ENCODE peak calls at places on chromosomes 2 and 18, in eight cellular contexts. Y, U, A, T, C, P, V and Z are unnamed samples. For H3K36me3, the result is how much of the 10 kb centered on the place peaks cover.

GRCh38 chr2:142180820-142181533 is 50.2 kb upstream of the LRP1B start:
- DNase-seq in Y (peak), U (peak), A (no peak), T (peak), C (peak), P (no peak), V (no peak), Z (no peak)

GRCh38 chr2:95287806-95288205 is 9.3 kb upstream of the KCNIP3 start:
- DNase-seq in Y (no peak), U (no peak), A (no peak), T (no peak), C (no peak), P (no peak), V (no peak), Z (no peak)

GRCh38 chr2:231680992-231681852 is 27.1 kb upstream of the PTMA start:
- DNase-seq in Y (peak), U (peak), A (peak), T (peak), C (peak), P (peak), V (peak), Z (peak)

GRCh38 chr2:105621038-105621437 is 123.7 kb upstream of the NCK2 start:
- DNase-seq in Y (no peak), U (no peak), A (no peak), T (no peak), C (no peak), P (no peak), V (no peak), Z (peak)

GRCh38 chr18:6569813-6570212 is 155.1 kb upstream of the L3MBTL4 start:
- DNase-seq in Y (no peak), U (no peak), A (no peak), T (no peak), C (no peak), P (no peak), V (no peak), Z (no peak)

GRCh38 chr2:54065411-54065810 is 50.0 kb upstream of the ACYP2 start:
- DNase-seq in Y (no peak), U (no peak), A (no peak), T (peak), C (peak), P (no peak), V (no peak), Z (no peak)

GRCh38 chr2:191631754-191632153 is 46.2 kb upstream of the NABP1 start:
- DNase-seq in Y (no peak), U (no peak), A (no peak), T (peak), C (peak), P (no peak), V (no peak), Z (peak)

GRCh38 chr2:105052773-105053172 is 14.9 kb downstream of the MRPS9 start:
- DNase-seq in Y (peak), U (no peak), A (no peak), T (no peak), C (no peak), P (no peak), V (peak), Z (no peak)

GRCh38 chr2:172968061-172968469 is 107.6 kb upstream of the MAP3K20 start:
- DNase-seq in Y (peak), U (no peak), A (peak), T (peak), C (peak), P (peak), V (peak), Z (no peak)

GRCh38 chr2:101820519-101820918 is 123.0 kb downstream of the MAP4K4 start:
- DNase-seq in Y (no peak), U (no peak), A (no peak), T (peak), C (peak), P (no peak), V (no peak), Z (no peak)

GRCh38 chr18:45521777-45522176 is 93.5 kb upstream of the SLC14A2 start:
- DNase-seq in Y (no peak), U (no peak), A (no peak), T (peak), C (peak), P (no peak), V (no peak), Z (no peak)

GRCh38 chr2:48398285-48399135 is 131.4 kb upstream of the STON1 start:
- DNase-seq in Y (no peak), U (peak), A (no peak), T (no peak), C (peak), P (no peak), V (no peak), Z (no peak)

GRCh38 chr2:144516981-144517824 is 2.7 kb downstream of the ZEB2 start:
- DNase-seq in Y (no peak), U (peak), A (peak), T (peak), C (peak), P (peak), V (peak), Z (peak)

GRCh38 chr18:75475228-75475627 is 47.7 kb upstream of the SMIM21 start:
- DNase-seq in Y (no peak), U (no peak), A (no peak), T (peak), C (peak), P (no peak), V (no peak), Z (no peak)

GRCh38 chr18:27847412-27847811 is 329.5 kb downstream of the CDH2 start:
- DNase-seq in Y (no peak), U (no peak), A (no peak), T (no peak), C (no peak), P (no peak), V (no peak), Z (no peak)

GRCh38 chr2:119888673-119889072 is 124.2 kb upstream of the EPB41L5 start:
- DNase-seq in Y (no peak), U (no peak), A (no peak), T (peak), C (peak), P (no peak), V (no peak), Z (no peak)

GRCh38 chr2:99417396-99417795 is 72.4 kb downstream of the REV1 start:
- DNase-seq in Y (no peak), U (no peak), A (no peak), T (no peak), C (no peak), P (no peak), V (no peak), Z (no peak)

GRCh38 chr2:16664809-16665745 is 557 bp downstream of the CYRIA start:
- DNase-seq in Y (peak), U (peak), A (no peak), T (no peak), C (no peak), P (peak), V (no peak), Z (peak)

GRCh38 chr2:120955427-120955826 is 219.8 kb downstream of the GLI2 start:
- DNase-seq in Y (no peak), U (no peak), A (no peak), T (peak), C (peak), P (no peak), V (no peak), Z (no peak)

GRCh38 chr2:30772021-30772705 is 35.1 kb downstream of the CAPN13 start:
- DNase-seq in Y (no peak), U (no peak), A (no peak), T (no peak), C (no peak), P (no peak), V (no peak), Z (no peak)

GRCh38 chr2:99337931-99338580 is 867 bp downstream of the EIF5B start:
- DNase-seq in Y (no peak), U (peak), A (no peak), T (peak), C (peak), P (no peak), V (no peak), Z (no peak)

GRCh38 chr2:204491528-204491927 is 53.7 kb upstream of the PARD3B start:
- DNase-seq in Y (no peak), U (no peak), A (no peak), T (no peak), C (peak), P (no peak), V (no peak), Z (no peak)

GRCh38 chr2:113602869-113603466 is 24.1 kb upstream of the RABL2A start:
- DNase-seq in Y (no peak), U (no peak), A (no peak), T (no peak), C (no peak), P (no peak), V (no peak), Z (no peak)

GRCh38 chr2:163734911-163735691 is 707 bp downstream of the FIGN start:
- DNase-seq in Y (no peak), U (peak), A (no peak), T (peak), C (peak), P (no peak), V (no peak), Z (no peak)

GRCh38 chr2:32522770-32523169 is 105.1 kb upstream of the TTC27 start:
- DNase-seq in Y (no peak), U (no peak), A (no peak), T (peak), C (peak), P (no peak), V (no peak), Z (no peak)

GRCh38 chr18:52341617-52342381 is 1.8 kb downstream of the DCC start:
- DNase-seq in Y (no peak), U (peak), A (no peak), T (no peak), C (peak), P (no peak), V (no peak), Z (no peak)

GRCh38 chr2:227880460-227880859 is 9.0 kb downstream of the DAW1 start:
- DNase-seq in Y (no peak), U (no peak), A (no peak), T (no peak), C (no peak), P (no peak), V (no peak), Z (no peak)

GRCh38 chr2:19187323-19188020 is 171.0 kb downstream of the OSR1 start:
- DNase-seq in Y (no peak), U (no peak), A (no peak), T (peak), C (peak), P (no peak), V (no peak), Z (no peak)

GRCh38 chr2:33129661-33130447 is 183.1 kb downstream of the LTBP1 start:
- DNase-seq in Y (no peak), U (no peak), A (no peak), T (no peak), C (peak), P (no peak), V (no peak), Z (no peak)

GRCh38 chr2:83730258-83730657 is 728.8 kb downstream of the SUCLG1 start:
- DNase-seq in Y (no peak), U (no peak), A (no peak), T (no peak), C (no peak), P (no peak), V (no peak), Z (no peak)

GRCh38 chr2:128986026-128986720 is 667.5 kb upstream of the HS6ST1 start:
- DNase-seq in Y (no peak), U (no peak), A (no peak), T (no peak), C (peak), P (no peak), V (no peak), Z (no peak)

GRCh38 chr2:201580486-201580885 is 62.8 kb downstream of the TMEM237 start:
- DNase-seq in Y (no peak), U (no peak), A (no peak), T (peak), C (peak), P (no peak), V (no peak), Z (no peak)

GRCh38 chr2:169997140-169997887 is 170.1 kb downstream of the UBR3 start:
- DNase-seq in Y (no peak), U (peak), A (no peak), T (no peak), C (no peak), P (no peak), V (no peak), Z (no peak)

GRCh38 chr2:27086722-27087446 is at the start of gene KHK:
- DNase-seq in Y (peak), U (peak), A (no peak), T (no peak), C (peak), P (peak), V (peak), Z (peak)

DNA sequence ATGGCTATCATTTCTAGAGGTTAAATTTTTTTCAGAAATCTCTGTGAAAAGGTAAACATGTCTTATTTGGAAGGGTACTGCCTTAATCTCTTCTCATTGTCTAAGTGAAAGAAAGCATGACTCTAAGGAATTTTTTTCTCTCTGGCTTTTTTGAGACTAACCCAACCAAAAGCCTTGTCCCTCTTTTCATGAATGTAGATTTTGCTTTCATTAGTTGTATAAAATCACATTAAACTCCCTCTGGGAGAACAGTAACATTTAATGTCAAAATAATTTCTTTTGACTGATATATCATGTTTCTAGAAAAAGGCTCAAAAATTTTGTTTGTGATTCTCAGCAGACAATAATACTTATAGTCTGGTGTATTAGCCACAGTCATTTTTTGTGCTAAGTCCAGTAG is 168.4 kb upstream of the SPOPL start:
- DNase-seq in Y (no peak), U (no peak), A (no peak), T (no peak), C (no peak), P (no peak), V (no peak), Z (no peak)
- TF ChIP-seq CTCF in Y (no peak), U (no peak), A (no peak), T (no peak), C (no peak), P (no peak), V (no peak), Z (no peak)

GRCh38 chr2:85780316-85781092 is 26.7 kb downstream of the ATOH8 start:
- DNase-seq in Y (peak), U (no peak), A (no peak), T (no peak), C (no peak), P (no peak), V (no peak), Z (peak)
- H3K36me3 ChIP-seq in Y (half or more), U (under half), A (under half), T (under half), C (under half), P (under half), V (under half), Z (under half)

DNA sequence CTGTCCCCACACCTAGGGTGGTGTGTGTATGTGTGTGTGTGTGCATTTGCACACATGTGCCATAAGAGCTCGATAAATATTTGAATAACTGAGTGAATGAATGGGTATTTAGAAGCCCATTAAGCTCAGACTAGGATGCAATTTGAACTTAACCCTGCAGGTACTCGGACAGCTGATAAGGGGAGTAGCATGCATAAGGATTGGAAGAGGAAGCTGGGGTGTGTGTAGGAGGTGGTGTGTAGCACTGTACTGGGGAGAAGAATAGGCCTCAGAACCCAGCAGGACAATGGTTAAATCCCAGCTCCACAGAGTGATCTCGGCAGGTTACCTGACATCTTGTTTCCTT is 1.8 kb upstream of the KCNF1 start:
- DNase-seq in Y (no peak), U (no peak), A (no peak), T (no peak), C (no peak), P (no peak), V (no peak), Z (no peak)
- TF ChIP-seq CTCF in Y (no peak), U (peak), A (no peak), T (no peak), C (no peak), P (no peak), V (no peak), Z (no peak)

GRCh38 chr2:237757616-237758015 is 41.0 kb upstream of the RBM44 start:
- DNase-seq in Y (no peak), U (no peak), A (no peak), T (no peak), C (no peak), P (no peak), V (no peak), Z (no peak)

GRCh38 chr2:237752761-237753165 is 45.8 kb upstream of the RBM44 start:
- DNase-seq in Y (no peak), U (no peak), A (no peak), T (no peak), C (no peak), P (no peak), V (no peak), Z (no peak)

GRCh38 chr2:237758165-237758564 is 40.4 kb upstream of the RBM44 start:
- DNase-seq in Y (no peak), U (no peak), A (no peak), T (no peak), C (no peak), P (no peak), V (no peak), Z (no peak)

GRCh38 chr2:237754849-237755248 is 43.7 kb upstream of the RBM44 start:
- DNase-seq in Y (no peak), U (no peak), A (no peak), T (no peak), C (no peak), P (no peak), V (no peak), Z (no peak)

DNA sequence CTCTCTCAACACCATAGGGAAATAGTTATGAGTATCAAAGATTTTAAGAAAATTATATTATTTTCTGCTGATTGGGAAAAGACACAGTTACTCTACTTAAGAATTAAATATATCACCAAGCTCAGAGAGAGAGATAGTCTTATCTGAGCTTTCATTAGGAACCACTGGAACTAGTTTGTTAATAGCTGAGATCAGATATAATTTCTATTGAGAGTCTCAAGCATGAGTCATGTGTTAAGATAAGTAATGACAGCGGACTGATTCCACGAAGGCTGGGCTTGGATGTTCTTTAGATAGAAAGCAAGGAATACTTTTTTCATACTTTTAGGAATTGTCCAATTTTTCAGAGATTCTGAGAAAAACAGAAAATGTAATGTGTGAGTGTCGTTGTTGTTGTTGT is 44.4 kb upstream of the RBM44 start:
- DNase-seq in Y (no peak), U (no peak), A (no peak), T (peak), C (peak), P (no peak), V (no peak), Z (no peak)
- H3K36me3 ChIP-seq in Y (under half), U (under half), A (under half), T (half or more), C (under half), P (under half), V (half or more), Z (half or more)

DNA sequence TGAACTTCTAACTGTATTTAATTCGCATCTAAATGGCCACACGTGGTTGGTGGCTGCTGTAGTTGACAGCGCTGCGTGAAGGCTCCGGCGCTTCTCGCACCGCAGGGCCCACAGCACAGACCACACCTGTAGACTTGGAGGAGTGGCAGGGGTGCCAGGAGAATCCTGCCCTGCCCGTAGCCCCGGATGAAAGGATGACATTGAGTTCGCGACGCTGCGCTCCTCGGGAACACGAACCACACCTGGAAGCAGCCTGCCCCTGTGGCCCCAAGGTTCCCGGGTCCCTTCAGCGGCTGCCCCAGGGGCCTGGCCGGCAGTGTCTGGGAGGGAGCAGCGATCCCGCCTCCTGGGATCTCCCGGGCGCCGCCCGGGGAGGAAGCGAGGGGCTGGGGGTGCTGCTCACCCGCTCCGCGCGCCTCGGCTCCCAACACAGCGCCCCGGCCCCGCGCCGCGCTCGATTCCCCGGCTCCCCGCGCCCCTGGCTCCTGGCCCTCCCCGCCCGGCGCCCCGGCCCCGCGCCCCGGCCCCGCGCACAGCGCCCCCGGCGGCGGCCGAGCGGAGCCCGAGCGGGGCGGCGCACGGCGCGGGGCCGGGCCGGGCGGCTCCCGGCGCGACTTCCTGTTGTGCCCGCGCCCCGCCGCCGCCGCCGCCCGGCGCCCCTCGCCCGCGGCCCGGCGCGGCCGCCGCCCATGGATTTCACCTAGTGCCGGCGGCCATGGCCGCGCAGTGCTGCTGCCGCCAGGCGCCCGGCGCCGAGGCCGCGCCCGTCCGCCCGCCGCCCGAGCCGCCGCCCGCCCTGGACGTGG is at the start of gene RNPEPL1:
- DNase-seq in Y (peak), U (peak), A (peak), T (no peak), C (peak), P (peak), V (peak), Z (peak)
- TF ChIP-seq CTCF in Y (no peak), U (no peak), A (no peak), T (peak), C (no peak), P (peak), V (no peak), Z (no peak)

DNA sequence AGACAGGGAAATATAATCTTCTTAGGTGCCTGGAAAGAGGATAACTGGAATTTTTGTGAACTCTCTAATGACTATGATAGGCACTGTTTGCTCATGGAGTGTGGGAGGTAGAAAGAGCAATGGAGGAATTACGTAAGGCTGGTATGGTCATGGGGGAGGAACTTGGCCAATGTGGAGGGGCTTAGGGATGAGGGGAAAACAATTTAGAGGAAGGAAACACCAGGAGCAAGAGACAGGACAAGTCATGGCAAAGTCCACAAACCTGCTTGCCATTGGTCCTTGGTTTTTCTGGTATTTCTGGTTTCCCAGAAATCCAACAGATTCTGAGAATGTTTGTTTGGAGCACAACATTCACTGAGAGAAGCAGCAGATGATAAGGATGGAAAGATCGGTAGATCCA is 274.2 kb downstream of the DYSF start:
- DNase-seq in Y (no peak), U (no peak), A (no peak), T (no peak), C (no peak), P (no peak), V (no peak), Z (peak)
- H3K36me3 ChIP-seq in Y (under half), U (under half), A (under half), T (under half), C (under half), P (under half), V (under half), Z (under half)